ENCODE peak calls at places on chromosomes 7 and 10, in seven cellular contexts. G is Kasumi-1; E is amniotic stem cell; H is thoracic aorta; B is CD8-positive, alpha-beta memory T cell; I is mucosa of descending colon; X is Jurkat, Clone E6-1. D is an unnamed sample.
A peak's percentile ranks its signal among the peaks of the same experiment; 100 is the strongest.

GRCh38 chr7:69147631-69148030 is 450.6 kb upstream of the AUTS2 start:
- DNase-seq in B (no peak), E (no peak), H (no peak), I (no peak), X (no peak), G (no peak), D (no peak)

GRCh38 chr7:1559626-1560590 is 3.9 kb upstream of the TMEM184A start:
- DNase-seq in B (no peak), I (peak; percentile 48), E (no peak), H (no peak), G (no peak), X (no peak), D (no peak)

GRCh38 chr7:113392841-113393540 is 274.6 kb upstream of the SMIM30 start:
- DNase-seq in I (no peak), E (no peak), X (no peak), H (no peak), B (no peak), G (no peak), D (no peak)

GRCh38 chr10:48541144-48541795 is 63.6 kb downstream of the ARHGAP22 start:
- DNase-seq in B (no peak), H (no peak), X (no peak), I (no peak), E (no peak), G (no peak), D (no peak)

GRCh38 chr10:127872011-127872741 is 20.6 kb downstream of the CLRN3 start:
- DNase-seq in B (no peak), X (peak; percentile 87), E (no peak), H (no peak), I (no peak), G (no peak), D (no peak)

GRCh38 chr10:121205625-121206024 is 354.5 kb downstream of the WDR11 start:
- DNase-seq in B (no peak), G (no peak), E (no peak), X (no peak), I (no peak), H (no peak), D (no peak)

GRCh38 chr7:26891400-26892355 is 27.3 kb upstream of the SKAP2 start:
- DNase-seq in B (no peak), G (no peak), E (no peak), I (no peak), X (no peak), H (no peak), D (no peak)

GRCh38 chr7:24366901-24367300 is 82.9 kb downstream of the NPY start:
- DNase-seq in X (no peak), E (no peak), B (no peak), G (no peak), H (no peak), I (no peak), D (no peak)

GRCh38 chr10:7363700-7364099 is 47.1 kb downstream of the SFMBT2 start:
- DNase-seq in H (no peak), G (no peak), E (no peak), B (no peak), X (no peak), I (no peak), D (no peak)